ENCODE peak calls at places on chromosomes 6 and 20, in ten cellular contexts. One of them, this sample, is unnamed.

GRCh38 chr20:25439328-25439727 is 31.9 kb downstream of the GINS1 start:
- ATAC-seq in effector memory CD8-positive, alpha-beta T cell: no peak
- ATAC-seq in SK-N-SH treated with all-trans-retinoic acid at 6 μM for 48 hours: no peak
- ATAC-seq in left ventricle myocardium superior: no peak
- ATAC-seq in left lung: no peak
- ATAC-seq in CD8-positive, alpha-beta T cell: no peak
- ATAC-seq in pancreas: no peak
- ATAC-seq in activated naive CD8-positive, alpha-beta T cell treated with anti-CD3 and anti-CD28 coated beads, Interleukin-2, amount 50 U/mL, for 24 hours: no peak
- ATAC-seq in left cardiac atrium: no peak
- ATAC-seq in HCT116: no peak
- ATAC-seq in this sample: no peak

GRCh38 chr6:135195045-135195444 is 13.9 kb downstream of the MYB start:
- ATAC-seq in effector memory CD8-positive, alpha-beta T cell: no peak
- ATAC-seq in SK-N-SH treated with all-trans-retinoic acid at 6 μM for 48 hours: no peak
- ATAC-seq in left ventricle myocardium superior: no peak
- ATAC-seq in left lung: no peak
- ATAC-seq in CD8-positive, alpha-beta T cell: no peak
- ATAC-seq in pancreas: no peak
- ATAC-seq in activated naive CD8-positive, alpha-beta T cell treated with anti-CD3 and anti-CD28 coated beads, Interleukin-2, amount 50 U/mL, for 24 hours: no peak
- ATAC-seq in left cardiac atrium: no peak
- ATAC-seq in HCT116: no peak
- ATAC-seq in this sample: no peak

GRCh38 chr20:9609892-9610502 is 95.6 kb downstream of the LAMP5 start:
- ATAC-seq in effector memory CD8-positive, alpha-beta T cell: no peak
- ATAC-seq in SK-N-SH treated with all-trans-retinoic acid at 6 μM for 48 hours: peak; percentile 87
- ATAC-seq in left ventricle myocardium superior: no peak
- ATAC-seq in left lung: peak; percentile 79
- ATAC-seq in CD8-positive, alpha-beta T cell: no peak
- ATAC-seq in pancreas: peak; percentile 55
- ATAC-seq in activated naive CD8-positive, alpha-beta T cell treated with anti-CD3 and anti-CD28 coated beads, Interleukin-2, amount 50 U/mL, for 24 hours: no peak
- ATAC-seq in left cardiac atrium: no peak
- ATAC-seq in HCT116: peak; percentile 68
- ATAC-seq in this sample: no peak

GRCh38 chr20:46205349-46205748 is 87.2 kb downstream of the CD40 start:
- ATAC-seq in effector memory CD8-positive, alpha-beta T cell: no peak
- ATAC-seq in SK-N-SH treated with all-trans-retinoic acid at 6 μM for 48 hours: peak; percentile 9
- ATAC-seq in left ventricle myocardium superior: no peak
- ATAC-seq in left lung: peak; percentile 33
- ATAC-seq in CD8-positive, alpha-beta T cell: no peak
- ATAC-seq in pancreas: no peak
- ATAC-seq in activated naive CD8-positive, alpha-beta T cell treated with anti-CD3 and anti-CD28 coated beads, Interleukin-2, amount 50 U/mL, for 24 hours: no peak
- ATAC-seq in left cardiac atrium: no peak
- ATAC-seq in HCT116: no peak
- ATAC-seq in this sample: peak; percentile 31

GRCh38 chr6:36049582-36049981 is 22.0 kb downstream of the MAPK14 start:
- ATAC-seq in effector memory CD8-positive, alpha-beta T cell: no peak
- ATAC-seq in SK-N-SH treated with all-trans-retinoic acid at 6 μM for 48 hours: no peak
- ATAC-seq in left ventricle myocardium superior: no peak
- ATAC-seq in left lung: no peak
- ATAC-seq in CD8-positive, alpha-beta T cell: no peak
- ATAC-seq in pancreas: no peak
- ATAC-seq in activated naive CD8-positive, alpha-beta T cell treated with anti-CD3 and anti-CD28 coated beads, Interleukin-2, amount 50 U/mL, for 24 hours: no peak
- ATAC-seq in left cardiac atrium: no peak
- ATAC-seq in HCT116: no peak
- ATAC-seq in this sample: no peak

GRCh38 chr6:71983131-71983530 is 96.8 kb downstream of the RIMS1 start:
- ATAC-seq in effector memory CD8-positive, alpha-beta T cell: no peak
- ATAC-seq in SK-N-SH treated with all-trans-retinoic acid at 6 μM for 48 hours: no peak
- ATAC-seq in left ventricle myocardium superior: no peak
- ATAC-seq in left lung: peak; percentile 86
- ATAC-seq in CD8-positive, alpha-beta T cell: no peak
- ATAC-seq in pancreas: no peak
- ATAC-seq in activated naive CD8-positive, alpha-beta T cell treated with anti-CD3 and anti-CD28 coated beads, Interleukin-2, amount 50 U/mL, for 24 hours: no peak
- ATAC-seq in left cardiac atrium: no peak
- ATAC-seq in HCT116: no peak
- ATAC-seq in this sample: no peak

GRCh38 chr6:163120223-163120622 is 294.3 kb upstream of the QKI start:
- ATAC-seq in effector memory CD8-positive, alpha-beta T cell: no peak
- ATAC-seq in SK-N-SH treated with all-trans-retinoic acid at 6 μM for 48 hours: no peak
- ATAC-seq in left ventricle myocardium superior: no peak
- ATAC-seq in left lung: no peak
- ATAC-seq in CD8-positive, alpha-beta T cell: no peak
- ATAC-seq in pancreas: no peak
- ATAC-seq in activated naive CD8-positive, alpha-beta T cell treated with anti-CD3 and anti-CD28 coated beads, Interleukin-2, amount 50 U/mL, for 24 hours: no peak
- ATAC-seq in left cardiac atrium: no peak
- ATAC-seq in HCT116: peak; percentile 50
- ATAC-seq in this sample: no peak

GRCh38 chr20:49276895-49277785 is 717 bp downstream of the ZNFX1 start:
- ATAC-seq in effector memory CD8-positive, alpha-beta T cell: no peak
- ATAC-seq in SK-N-SH treated with all-trans-retinoic acid at 6 μM for 48 hours: peak; percentile 5
- ATAC-seq in left ventricle myocardium superior: peak; percentile 9
- ATAC-seq in left lung: peak; percentile 1
- ATAC-seq in CD8-positive, alpha-beta T cell: no peak
- ATAC-seq in pancreas: peak; percentile 6
- ATAC-seq in activated naive CD8-positive, alpha-beta T cell treated with anti-CD3 and anti-CD28 coated beads, Interleukin-2, amount 50 U/mL, for 24 hours: peak; percentile 55
- ATAC-seq in left cardiac atrium: no peak
- ATAC-seq in HCT116: no peak
- ATAC-seq in this sample: peak; percentile 58

GRCh38 chr6:16624631-16625299 is 136.5 kb downstream of the ATXN1 start:
- ATAC-seq in effector memory CD8-positive, alpha-beta T cell: no peak
- ATAC-seq in SK-N-SH treated with all-trans-retinoic acid at 6 μM for 48 hours: peak; percentile 19
- ATAC-seq in left ventricle myocardium superior: no peak
- ATAC-seq in left lung: no peak
- ATAC-seq in CD8-positive, alpha-beta T cell: no peak
- ATAC-seq in pancreas: no peak
- ATAC-seq in activated naive CD8-positive, alpha-beta T cell treated with anti-CD3 and anti-CD28 coated beads, Interleukin-2, amount 50 U/mL, for 24 hours: no peak
- ATAC-seq in left cardiac atrium: no peak
- ATAC-seq in HCT116: no peak
- ATAC-seq in this sample: no peak